ENCODE peak calls at places on chromosomes 16 and 17, in six cellular contexts. T is neuronal stem cell, R is IMR-90, L is mesenchymal stem cell, O is H9, I is mesendoderm. A is an unnamed sample.

GRCh38 chr16:68760671-68761275 is 23.7 kb downstream of the CDH1 start:
- DNase-seq in T (no peak), R (peak; percentile 13), L (peak; percentile 66), O (no peak), I (no peak), A (no peak)

GRCh38 chr16:57633383-57634064 is 5.1 kb downstream of the ADGRG1 start:
- DNase-seq in T (no peak), R (no peak), L (no peak), O (no peak), I (no peak), A (no peak)

GRCh38 chr17:65638221-65638940 is 76.9 kb upstream of the AXIN2 start:
- DNase-seq in T (no peak), R (peak; percentile 84), L (peak; percentile 68), O (no peak), I (peak; percentile 14), A (no peak)

GRCh38 chr16:84453061-84453752 is 51.3 kb downstream of the MEAK7 start:
- DNase-seq in T (no peak), R (no peak), L (no peak), O (no peak), I (no peak), A (no peak)

GRCh38 chr16:9225527-9226316 is 134.3 kb downstream of the HAPSTR1 start:
- DNase-seq in T (peak; percentile 9), R (no peak), L (no peak), O (peak; percentile 72), I (peak; percentile 59), A (peak; percentile 3)

GRCh38 chr16:75780669-75781068 is 54.4 kb upstream of the CPHXL start:
- DNase-seq in T (no peak), R (no peak), L (no peak), O (no peak), I (no peak), A (no peak)

GRCh38 chr17:72788950-72789585 is 303.4 kb downstream of the SLC39A11 start:
- DNase-seq in T (no peak), R (peak; percentile 54), L (peak; percentile 26), O (no peak), I (peak; percentile 68), A (peak; percentile 78)

GRCh38 chr17:53629188-53629587 is 193.5 kb upstream of the KIF2B start:
- DNase-seq in T (no peak), R (peak; percentile 30), L (no peak), O (no peak), I (no peak), A (peak; percentile 1)

GRCh38 chr16:90035902-90036301 is 16.6 kb upstream of the DBNDD1 start:
- DNase-seq in T (no peak), R (no peak), L (no peak), O (no peak), I (peak; percentile 81), A (peak; percentile 85)

GRCh38 chr16:79598341-79599181 is 2.0 kb downstream of the MAF start:
- DNase-seq in T (peak; percentile 72), R (no peak), L (peak; percentile 76), O (peak; percentile 76), I (peak; percentile 90), A (peak; percentile 8)

GRCh38 chr16:23901178-23902131 is 65.7 kb downstream of the PRKCB start:
- DNase-seq in T (no peak), R (no peak), L (no peak), O (no peak), I (peak; percentile 53), A (no peak)

GRCh38 chr17:67366193-67367157 is at the start of gene PSMD12:
- DNase-seq in T (peak; percentile 87), R (peak; percentile 88), L (peak; percentile 91), O (peak; percentile 95), I (peak; percentile 93), A (peak; percentile 90)

GRCh38 chr17:66985338-66985737 is 20.8 kb downstream of the CACNG4 start:
- DNase-seq in T (no peak), R (no peak), L (no peak), O (no peak), I (no peak), A (no peak)

GRCh38 chr17:56652608-56653007 is 59.1 kb downstream of the NOG start:
- DNase-seq in T (no peak), R (no peak), L (no peak), O (no peak), I (peak; percentile 33), A (no peak)

GRCh38 chr17:78159575-78160158 is 8.7 kb upstream of the SYNGR2 start:
- DNase-seq in T (no peak), R (peak; percentile 89), L (peak; percentile 65), O (no peak), I (no peak), A (peak; percentile 78)

GRCh38 chr17:82930043-82930923 is 90.5 kb upstream of the ZNF750 start:
- DNase-seq in T (no peak), R (no peak), L (no peak), O (no peak), I (no peak), A (no peak)

GRCh38 chr16:69937465-69937951 is 13.6 kb upstream of the CLEC18A start:
- DNase-seq in T (no peak), R (no peak), L (peak; percentile 13), O (no peak), I (peak; percentile 41), A (peak; percentile 56)

GRCh38 chr17:39663688-39664580 is 1.2 kb upstream of the TCAP start:
- DNase-seq in T (no peak), R (no peak), L (peak; percentile 58), O (peak; percentile 92), I (peak; percentile 75), A (peak; percentile 83)

GRCh38 chr17:81349397-81350319 is 45.6 kb upstream of the BAHCC1 start:
- DNase-seq in T (no peak), R (no peak), L (no peak), O (peak; percentile 25), I (no peak), A (no peak)

GRCh38 chr16:57999366-57999970 is 1.0 kb downstream of the ZNF319 start:
- DNase-seq in T (no peak), R (peak; percentile 33), L (peak; percentile 60), O (no peak), I (peak; percentile 56), A (no peak)

GRCh38 chr17:56447166-56447565 is 146.3 kb upstream of the NOG start:
- DNase-seq in T (no peak), R (no peak), L (no peak), O (no peak), I (no peak), A (no peak)

GRCh38 chr17:14308636-14308964 is 7.7 kb downstream of the HS3ST3B1 start:
- DNase-seq in T (peak; percentile 44), R (no peak), L (peak; percentile 45), O (no peak), I (no peak), A (no peak)
- H3K18ac ChIP-seq in T (no peak overlapping the region), R (peak overlapping the region; percentile 48), L (no peak overlapping the region), O (peak overlapping the region; percentile 11), I (peak overlapping the region; percentile 55), A (no peak overlapping the region)

GRCh38 chr17:3905017-3905486 is 11.2 kb downstream of the P2RX1 start:
- DNase-seq in T (no peak), R (no peak), L (no peak), O (no peak), I (no peak), A (no peak)

GRCh38 chr17:3906881-3907280 is 9.4 kb downstream of the P2RX1 start:
- DNase-seq in T (no peak), R (no peak), L (no peak), O (no peak), I (no peak), A (no peak)

GRCh38 chr17:3909257-3909656 is 7.0 kb downstream of the P2RX1 start:
- DNase-seq in T (no peak), R (no peak), L (no peak), O (no peak), I (no peak), A (no peak)

GRCh38 chr17:3910420-3911270 is 5.6 kb downstream of the P2RX1 start:
- DNase-seq in T (no peak), R (no peak), L (no peak), O (no peak), I (no peak), A (no peak)

GRCh38 chr17:3907483-3908216 is 8.6 kb downstream of the P2RX1 start:
- DNase-seq in T (no peak), R (no peak), L (no peak), O (peak; percentile 79), I (peak; percentile 71), A (no peak)
- H2BK120ac ChIP-seq in T (no peak overlapping the region), R (no peak overlapping the region), L (no peak overlapping the region), O (no peak overlapping the region), I (no peak overlapping the region), A (no peak overlapping the region)

GRCh38 chr17:76123127-76123499 is 17.9 kb downstream of the FOXJ1 start:
- DNase-seq in T (no peak), R (no peak), L (no peak), O (no peak), I (no peak), A (no peak)

GRCh38 chr17:76123749-76124581 is 17.1 kb downstream of the FOXJ1 start:
- DNase-seq in T (no peak), R (no peak), L (no peak), O (no peak), I (no peak), A (no peak)

GRCh38 chr17:76120658-76121008 is 17.0 kb upstream of the EXOC7 start:
- DNase-seq in T (no peak), R (no peak), L (no peak), O (no peak), I (no peak), A (no peak)

GRCh38 chr17:76122411-76123126 is 18.5 kb downstream of the FOXJ1 start:
- DNase-seq in T (no peak), R (no peak), L (no peak), O (peak; percentile 70), I (no peak), A (no peak)

DNA sequence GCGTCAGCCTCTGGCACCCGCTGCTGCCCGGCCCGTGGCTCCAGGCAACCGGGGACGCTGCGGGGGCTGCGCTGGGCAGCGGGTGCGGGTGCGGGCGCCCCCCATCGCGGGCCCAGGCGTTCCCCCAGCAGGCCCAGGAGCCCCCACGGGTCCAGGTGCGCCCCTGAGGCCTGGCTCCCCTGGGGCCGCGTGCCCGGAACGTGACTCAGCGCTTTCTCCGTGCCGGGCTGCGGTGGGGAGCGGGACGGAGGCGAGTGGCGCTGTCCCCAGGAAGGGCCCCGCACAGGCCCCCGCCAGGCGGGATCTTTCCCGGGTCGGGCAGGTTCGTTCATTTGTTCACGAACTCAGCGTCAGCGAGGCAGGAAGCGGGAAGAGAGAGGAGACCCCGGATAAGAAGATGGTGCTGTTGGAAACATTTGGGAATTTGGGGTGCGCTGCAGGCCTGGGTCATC is 18.4 kb upstream of the EXOC7 start:
- DNase-seq in T (no peak), R (no peak), L (no peak), O (no peak), I (peak; percentile 47), A (no peak)
- H3K18ac ChIP-seq in T (peak overlapping the region; percentile 94), R (no peak overlapping the region), L (peak overlapping the region; percentile 61), O (no peak overlapping the region), I (peak overlapping the region; percentile 81), A (peak overlapping the region; percentile 37)

DNA sequence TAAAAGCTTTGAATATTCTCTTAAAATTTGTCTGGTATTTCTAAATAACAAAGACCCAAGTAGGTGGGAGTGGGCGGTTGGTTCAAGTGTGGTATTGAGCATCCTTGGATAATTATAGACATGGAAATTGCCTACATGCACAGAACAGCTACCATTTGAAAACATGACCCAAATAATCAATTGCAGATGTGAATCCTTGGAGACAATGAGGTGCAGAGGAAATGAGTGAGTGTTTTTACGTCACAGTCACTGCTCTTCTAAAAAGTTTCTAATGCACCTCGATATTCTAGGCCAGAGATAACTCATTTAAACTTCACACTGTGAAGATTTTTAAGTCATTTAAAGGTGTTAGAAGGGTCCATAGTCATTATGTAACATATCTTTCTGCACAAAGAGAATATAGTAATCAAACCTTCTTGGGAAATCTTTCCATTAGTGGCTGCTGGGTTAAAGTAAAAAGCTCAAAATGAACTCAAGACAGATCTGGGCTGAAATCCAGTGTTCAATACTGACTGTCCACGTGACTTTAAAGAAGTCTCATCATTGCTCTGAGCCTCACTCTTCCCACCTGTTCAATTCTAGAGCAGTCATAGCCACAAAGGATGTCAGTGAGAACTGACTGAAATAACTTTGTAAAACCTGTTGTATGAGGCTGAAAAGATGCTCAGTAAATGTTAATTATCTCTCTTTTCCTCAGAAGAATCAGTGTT is 144.5 kb downstream of the CDH11 start:
- DNase-seq in T (no peak), R (no peak), L (no peak), O (no peak), I (no peak), A (no peak)
- H2BK120ac ChIP-seq in T (no peak overlapping the region), R (no peak overlapping the region), L (no peak overlapping the region), O (no peak overlapping the region), I (no peak overlapping the region), A (no peak overlapping the region)

A was measured in trophoblast cell.